ENCODE peak calls at places on chromosomes 7 and 10, in eight cellular contexts. One of them, this sample, is unnamed.

GRCh38 chr10:120485946-120486345 is 28.9 kb downstream of the PLPP4 start:
- DNase-seq in stomach: no peak
- DNase-seq in brain microvascular endothelial cell: no peak
- DNase-seq in lower leg skin: no peak
- DNase-seq in foreskin fibroblast: no peak
- DNase-seq in heart right ventricle: no peak
- DNase-seq in nephron progenitor cell: no peak
- DNase-seq in AG09319: no peak
- DNase-seq in this sample: no peak

GRCh38 chr10:114556236-114557122 is 101.6 kb downstream of the ABLIM1 start:
- DNase-seq in stomach: no peak
- DNase-seq in brain microvascular endothelial cell: no peak
- DNase-seq in lower leg skin: no peak
- DNase-seq in foreskin fibroblast: no peak
- DNase-seq in heart right ventricle: no peak
- DNase-seq in nephron progenitor cell: no peak
- DNase-seq in AG09319: no peak
- DNase-seq in this sample: no peak

GRCh38 chr10:8336629-8337331 is 282.3 kb downstream of the GATA3 start:
- DNase-seq in stomach: no peak
- DNase-seq in brain microvascular endothelial cell: no peak
- DNase-seq in lower leg skin: no peak
- DNase-seq in foreskin fibroblast: no peak
- DNase-seq in heart right ventricle: no peak
- DNase-seq in nephron progenitor cell: no peak
- DNase-seq in AG09319: no peak
- DNase-seq in this sample: no peak

GRCh38 chr10:6400331-6400730 is 179.7 kb downstream of the PRKCQ start:
- DNase-seq in stomach: no peak
- DNase-seq in brain microvascular endothelial cell: no peak
- DNase-seq in lower leg skin: no peak
- DNase-seq in foreskin fibroblast: no peak
- DNase-seq in heart right ventricle: no peak
- DNase-seq in nephron progenitor cell: no peak
- DNase-seq in AG09319: no peak
- DNase-seq in this sample: no peak

GRCh38 chr7:138889566-138889965 is 91.6 kb upstream of the ATP6V0A4 start:
- DNase-seq in stomach: no peak
- DNase-seq in brain microvascular endothelial cell: no peak
- DNase-seq in lower leg skin: no peak
- DNase-seq in foreskin fibroblast: no peak
- DNase-seq in heart right ventricle: no peak
- DNase-seq in nephron progenitor cell: no peak
- DNase-seq in AG09319: no peak
- DNase-seq in this sample: peak; percentile 17

GRCh38 chr7:67870396-67870795 is 873.8 kb downstream of the TYW1 start:
- DNase-seq in stomach: no peak
- DNase-seq in brain microvascular endothelial cell: no peak
- DNase-seq in lower leg skin: no peak
- DNase-seq in foreskin fibroblast: no peak
- DNase-seq in heart right ventricle: no peak
- DNase-seq in nephron progenitor cell: no peak
- DNase-seq in AG09319: no peak
- DNase-seq in this sample: no peak

GRCh38 chr10:101071266-101071884 is 9.6 kb downstream of the KAZALD1 start:
- DNase-seq in stomach: no peak
- DNase-seq in brain microvascular endothelial cell: no peak
- DNase-seq in lower leg skin: no peak
- DNase-seq in foreskin fibroblast: no peak
- DNase-seq in heart right ventricle: no peak
- DNase-seq in nephron progenitor cell: no peak
- DNase-seq in AG09319: no peak
- DNase-seq in this sample: peak; percentile 54

GRCh38 chr7:150372271-150373048 is 3.8 kb downstream of the REPIN1 start:
- DNase-seq in stomach: no peak
- DNase-seq in brain microvascular endothelial cell: no peak
- DNase-seq in lower leg skin: no peak
- DNase-seq in foreskin fibroblast: no peak
- DNase-seq in heart right ventricle: no peak
- DNase-seq in nephron progenitor cell: no peak
- DNase-seq in AG09319: no peak
- DNase-seq in this sample: no peak

GRCh38 chr7:114212753-114213439 is 201.7 kb upstream of the FOXP2 start:
- DNase-seq in stomach: no peak
- DNase-seq in brain microvascular endothelial cell: no peak
- DNase-seq in lower leg skin: no peak
- DNase-seq in foreskin fibroblast: no peak
- DNase-seq in heart right ventricle: no peak
- DNase-seq in nephron progenitor cell: no peak
- DNase-seq in AG09319: no peak
- DNase-seq in this sample: no peak

GRCh38 chr10:126729314-126729871 is 58.9 kb upstream of the C10orf90 start:
- DNase-seq in stomach: no peak
- DNase-seq in brain microvascular endothelial cell: no peak
- DNase-seq in lower leg skin: no peak
- DNase-seq in foreskin fibroblast: no peak
- DNase-seq in heart right ventricle: no peak
- DNase-seq in nephron progenitor cell: no peak
- DNase-seq in AG09319: peak; percentile 16
- DNase-seq in this sample: no peak

GRCh38 chr10:89129850-89130396 is 77.2 kb downstream of the CH25H start:
- DNase-seq in stomach: no peak
- DNase-seq in brain microvascular endothelial cell: peak; percentile 83
- DNase-seq in lower leg skin: peak; percentile 49
- DNase-seq in foreskin fibroblast: peak; percentile 88
- DNase-seq in heart right ventricle: peak; percentile 18
- DNase-seq in nephron progenitor cell: no peak
- DNase-seq in AG09319: peak; percentile 87
- DNase-seq in this sample: peak; percentile 85

GRCh38 chr7:74338366-74339108 is 49.3 kb downstream of the CLIP2 start:
- DNase-seq in stomach: no peak
- DNase-seq in brain microvascular endothelial cell: no peak
- DNase-seq in lower leg skin: no peak
- DNase-seq in foreskin fibroblast: no peak
- DNase-seq in heart right ventricle: no peak
- DNase-seq in nephron progenitor cell: no peak
- DNase-seq in AG09319: no peak
- DNase-seq in this sample: no peak

GRCh38 chr10:118792501-118792900 is 37.7 kb upstream of the CACUL1 start:
- DNase-seq in stomach: no peak
- DNase-seq in brain microvascular endothelial cell: no peak
- DNase-seq in lower leg skin: peak; percentile 41
- DNase-seq in foreskin fibroblast: no peak
- DNase-seq in heart right ventricle: no peak
- DNase-seq in nephron progenitor cell: no peak
- DNase-seq in AG09319: peak; percentile 1
- DNase-seq in this sample: peak; percentile 60

GRCh38 chr10:24724381-24725228 is 918 bp upstream of the ARHGAP21 start:
- DNase-seq in stomach: peak; percentile 98
- DNase-seq in brain microvascular endothelial cell: peak; percentile 95
- DNase-seq in lower leg skin: peak; percentile 98
- DNase-seq in foreskin fibroblast: peak; percentile 97
- DNase-seq in heart right ventricle: peak; percentile 98
- DNase-seq in nephron progenitor cell: peak; percentile 99
- DNase-seq in AG09319: peak; percentile 92
- DNase-seq in this sample: peak; percentile 98

GRCh38 chr10:24726626-24727025 is 2.9 kb upstream of the ARHGAP21 start:
- DNase-seq in stomach: no peak
- DNase-seq in brain microvascular endothelial cell: no peak
- DNase-seq in lower leg skin: no peak
- DNase-seq in foreskin fibroblast: no peak
- DNase-seq in heart right ventricle: no peak
- DNase-seq in nephron progenitor cell: no peak
- DNase-seq in AG09319: no peak
- DNase-seq in this sample: no peak

GRCh38 chr10:24730811-24731210 is 7.1 kb upstream of the ARHGAP21 start:
- DNase-seq in stomach: no peak
- DNase-seq in brain microvascular endothelial cell: no peak
- DNase-seq in lower leg skin: no peak
- DNase-seq in foreskin fibroblast: no peak
- DNase-seq in heart right ventricle: no peak
- DNase-seq in nephron progenitor cell: no peak
- DNase-seq in AG09319: no peak
- DNase-seq in this sample: no peak

GRCh38 chr10:24723788-24724380 is at the start of gene ARHGAP21:
- DNase-seq in stomach: peak; percentile 71
- DNase-seq in brain microvascular endothelial cell: peak; percentile 65
- DNase-seq in lower leg skin: peak; percentile 65
- DNase-seq in foreskin fibroblast: peak; percentile 77
- DNase-seq in heart right ventricle: peak; percentile 78
- DNase-seq in nephron progenitor cell: no peak
- DNase-seq in AG09319: no peak
- DNase-seq in this sample: peak; percentile 82

GRCh38 chr10:24727811-24728210 is 4.1 kb upstream of the ARHGAP21 start:
- DNase-seq in stomach: no peak
- DNase-seq in brain microvascular endothelial cell: no peak
- DNase-seq in lower leg skin: no peak
- DNase-seq in foreskin fibroblast: no peak
- DNase-seq in heart right ventricle: no peak
- DNase-seq in nephron progenitor cell: no peak
- DNase-seq in AG09319: no peak
- DNase-seq in this sample: no peak
- TF ChIP-seq CTCF in stomach: no peak
- TF ChIP-seq CTCF in brain microvascular endothelial cell: peak; percentile 56
- TF ChIP-seq CTCF in lower leg skin: no peak
- TF ChIP-seq CTCF in foreskin fibroblast: no peak
- TF ChIP-seq CTCF in heart right ventricle: no peak
- TF ChIP-seq CTCF in nephron progenitor cell: no peak
- TF ChIP-seq CTCF in AG09319: no peak
- TF ChIP-seq CTCF in this sample: no peak

DNA sequence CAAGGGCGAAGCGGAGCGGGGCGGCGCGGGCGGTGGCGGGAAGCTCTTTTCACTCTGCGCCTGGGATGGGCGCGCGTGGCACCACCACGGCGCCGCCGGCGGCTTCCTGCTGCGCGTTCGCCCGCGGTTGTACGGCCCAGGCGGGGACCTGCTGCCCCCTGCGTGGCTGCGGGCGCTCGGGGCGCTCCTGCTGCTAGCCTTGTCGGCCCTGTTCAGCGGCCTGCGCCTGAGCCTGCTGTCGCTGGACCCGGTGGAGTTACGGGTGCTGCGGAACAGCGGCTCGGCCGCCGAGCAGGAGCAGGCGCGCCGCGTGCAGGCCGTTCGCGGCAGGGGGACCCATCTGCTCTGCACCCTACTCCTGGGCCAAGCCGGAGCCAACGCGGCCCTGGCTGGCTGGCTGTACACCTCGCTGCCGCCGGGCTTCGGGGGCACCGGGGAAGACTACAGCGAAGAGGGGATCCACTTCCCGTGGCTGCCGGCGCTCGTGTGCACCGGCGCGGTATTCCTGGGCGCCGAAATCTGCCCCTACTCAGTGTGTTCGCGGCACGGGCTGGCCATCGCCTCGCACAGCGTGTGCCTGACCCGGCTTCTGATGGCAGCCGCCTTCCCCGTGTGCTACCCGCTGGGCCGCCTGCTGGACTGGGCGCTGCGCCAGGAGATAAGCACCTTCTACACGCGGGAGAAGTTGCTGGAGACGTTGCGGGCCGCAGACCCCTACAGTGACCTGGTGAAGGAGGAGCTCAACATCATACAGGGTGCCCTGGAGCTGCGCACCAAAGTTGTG is 927 bp downstream of the CNNM1 start:
- DNase-seq in stomach: peak; percentile 48
- DNase-seq in brain microvascular endothelial cell: no peak
- DNase-seq in lower leg skin: no peak
- DNase-seq in foreskin fibroblast: no peak
- DNase-seq in heart right ventricle: no peak
- DNase-seq in nephron progenitor cell: peak; percentile 56
- DNase-seq in AG09319: no peak
- DNase-seq in this sample: no peak
- TF ChIP-seq CTCF in stomach: no peak
- TF ChIP-seq CTCF in brain microvascular endothelial cell: no peak
- TF ChIP-seq CTCF in lower leg skin: no peak
- TF ChIP-seq CTCF in foreskin fibroblast: no peak
- TF ChIP-seq CTCF in heart right ventricle: no peak
- TF ChIP-seq CTCF in nephron progenitor cell: no peak
- TF ChIP-seq CTCF in AG09319: no peak
- TF ChIP-seq CTCF in this sample: no peak

DNA sequence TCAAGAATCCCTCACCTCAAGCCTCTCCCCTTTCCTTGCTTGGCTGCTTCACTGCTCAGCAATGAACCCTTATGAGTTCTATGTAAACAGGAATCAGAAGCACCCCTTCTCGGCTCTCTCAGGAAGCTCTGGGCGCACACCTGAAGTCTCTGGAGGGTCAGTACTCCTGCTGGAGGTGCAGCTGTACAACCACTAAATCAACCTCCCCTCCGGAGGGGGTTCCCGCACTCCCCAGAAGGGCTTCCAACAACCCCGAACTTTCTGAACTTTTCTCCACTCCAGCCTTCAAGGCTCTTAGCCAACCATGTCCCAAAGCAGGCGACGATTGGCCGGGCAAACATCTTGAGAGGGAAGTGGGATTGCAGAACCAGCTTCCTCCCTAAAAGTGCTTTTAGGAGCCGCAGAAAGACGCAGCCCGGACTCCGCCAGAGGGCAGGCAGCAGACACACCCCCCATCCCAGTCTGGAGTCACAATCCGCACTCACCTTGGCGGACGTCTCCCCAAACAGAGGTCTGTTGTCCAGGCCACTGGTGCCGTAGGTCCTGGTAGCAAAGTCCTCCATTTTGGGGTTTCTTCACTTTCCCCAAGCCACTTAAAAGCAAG is 489 bp downstream of the TMEM243 start:
- DNase-seq in stomach: peak; percentile 62
- DNase-seq in brain microvascular endothelial cell: no peak
- DNase-seq in lower leg skin: peak; percentile 55
- DNase-seq in foreskin fibroblast: peak; percentile 46
- DNase-seq in heart right ventricle: peak; percentile 57
- DNase-seq in nephron progenitor cell: peak; percentile 41
- DNase-seq in AG09319: no peak
- DNase-seq in this sample: peak; percentile 73
- TF ChIP-seq CTCF in stomach: no peak
- TF ChIP-seq CTCF in brain microvascular endothelial cell: peak; percentile 24
- TF ChIP-seq CTCF in lower leg skin: no peak
- TF ChIP-seq CTCF in foreskin fibroblast: no peak
- TF ChIP-seq CTCF in heart right ventricle: no peak
- TF ChIP-seq CTCF in nephron progenitor cell: no peak
- TF ChIP-seq CTCF in AG09319: peak; percentile 21
- TF ChIP-seq CTCF in this sample: no peak

DNA sequence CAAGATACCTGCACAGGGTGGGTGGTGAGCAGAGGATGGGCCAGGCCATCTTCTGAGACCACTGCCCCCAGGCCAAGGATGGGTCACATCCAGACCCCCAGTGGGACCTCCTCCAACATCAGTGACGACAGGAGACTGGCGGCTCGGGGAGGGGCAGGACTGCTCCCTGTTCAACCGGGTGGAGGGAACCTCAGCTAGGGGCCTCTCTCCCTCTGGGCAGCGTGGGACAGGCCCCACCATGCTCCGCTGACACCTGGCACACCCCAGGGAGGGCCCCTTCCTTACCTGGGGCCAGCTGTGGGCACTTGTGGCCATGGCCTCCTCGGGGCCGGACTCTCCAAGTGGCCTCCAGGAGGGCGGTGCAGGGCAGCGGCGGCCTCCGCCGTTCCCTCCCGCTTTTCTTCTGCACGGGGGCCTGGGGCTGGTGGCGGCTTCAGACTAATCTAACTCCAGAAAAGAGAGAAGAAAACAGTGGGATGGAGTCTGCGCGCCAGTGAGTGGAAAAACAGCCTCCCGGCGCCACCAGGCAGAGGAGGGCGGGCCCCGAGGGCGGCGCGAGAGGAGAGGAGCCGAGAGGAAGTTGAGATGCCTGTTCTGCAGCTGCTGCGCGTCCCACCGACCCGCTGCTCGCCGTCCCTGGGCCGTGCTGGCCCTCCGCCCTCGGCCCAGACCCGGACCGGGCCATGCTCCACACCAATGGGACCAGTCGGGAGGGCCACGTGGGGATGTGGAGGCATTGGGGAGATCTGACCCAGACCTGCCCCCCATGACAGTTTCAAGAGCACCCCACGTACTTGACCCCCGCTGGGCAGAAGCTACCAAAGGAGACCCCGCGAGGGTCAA is at the start of gene CALHM2:
- DNase-seq in stomach: peak; percentile 56
- DNase-seq in brain microvascular endothelial cell: peak; percentile 47
- DNase-seq in lower leg skin: peak; percentile 60
- DNase-seq in foreskin fibroblast: peak; percentile 41
- DNase-seq in heart right ventricle: peak; percentile 73
- DNase-seq in nephron progenitor cell: peak; percentile 65
- DNase-seq in AG09319: peak; percentile 7
- DNase-seq in this sample: peak; percentile 50
- TF ChIP-seq CTCF in stomach: no peak
- TF ChIP-seq CTCF in brain microvascular endothelial cell: peak; percentile 14
- TF ChIP-seq CTCF in lower leg skin: no peak
- TF ChIP-seq CTCF in foreskin fibroblast: no peak
- TF ChIP-seq CTCF in heart right ventricle: no peak
- TF ChIP-seq CTCF in nephron progenitor cell: no peak
- TF ChIP-seq CTCF in AG09319: no peak
- TF ChIP-seq CTCF in this sample: no peak